ENCODE peak calls at places on chromosomes 12 and 14, in nine cellular contexts. Q is HS-5; R is stimulated activated CD8-positive, alpha-beta memory T cell treated with anti-CD3 and anti-CD28 coated beads, Interleukin-2, amount 100 ng/mL, for 1 hour; J is substantia nigra; Z is LNCaP clone FGC; N is stomach; X is stimulated activated CD4-positive, alpha-beta T cell treated with anti-CD3 and anti-CD28 coated beads, Interleukin-2, amount 100 ng/mL, for 48 hours; C is HT-29; Y is MM.1S. K is an unnamed sample.

GRCh38 chr14:76752744-76753143 is 8.5 kb upstream of the VASH1 start:
- DNase-seq in Q (no peak), R (no peak), J (no peak), Z (no peak), N (no peak), X (no peak), C (no peak), Y (no peak), K (no peak)

GRCh38 chr12:43858991-43859390 is 23.1 kb downstream of the TMEM117 start:
- DNase-seq in Q (no peak), R (no peak), J (no peak), Z (no peak), N (no peak), X (no peak), C (no peak), Y (no peak), K (no peak)

GRCh38 chr12:11486623-11487444 is 91.5 kb upstream of the PRB2 start:
- DNase-seq in Q (peak), R (peak), J (no peak), Z (peak), N (peak), X (peak), C (peak), Y (peak), K (no peak)

GRCh38 chr14:49972840-49973239 is 80.0 kb downstream of the ARF6 start:
- DNase-seq in Q (peak), R (no peak), J (no peak), Z (no peak), N (peak), X (no peak), C (peak), Y (peak), K (no peak)

GRCh38 chr12:86727151-86727550 is 471.0 kb upstream of the MGAT4C start:
- DNase-seq in Q (no peak), R (no peak), J (no peak), Z (peak), N (no peak), X (no peak), C (peak), Y (no peak), K (no peak)

GRCh38 chr14:75280831-75281690 is 2.4 kb downstream of the FOS start:
- DNase-seq in Q (no peak), R (no peak), J (no peak), Z (no peak), N (no peak), X (no peak), C (no peak), Y (no peak), K (peak)

GRCh38 chr14:34049769-34050168 is 98.9 kb upstream of the EGLN3 start:
- DNase-seq in Q (no peak), R (no peak), J (no peak), Z (no peak), N (no peak), X (no peak), C (no peak), Y (no peak), K (no peak)

GRCh38 chr12:68406134-68406576 is 74.0 kb upstream of the MDM1 start:
- DNase-seq in Q (no peak), R (no peak), J (no peak), Z (peak), N (peak), X (no peak), C (peak), Y (no peak), K (peak)

GRCh38 chr12:72499244-72499643 is 227.1 kb downstream of the TRHDE start:
- DNase-seq in Q (peak), R (no peak), J (no peak), Z (no peak), N (no peak), X (no peak), C (no peak), Y (no peak), K (no peak)

GRCh38 chr14:100589071-100589759 is 2.0 kb upstream of the BEGAIN start:
- DNase-seq in Q (no peak), R (no peak), J (no peak), Z (no peak), N (no peak), X (no peak), C (no peak), Y (no peak), K (no peak)

GRCh38 chr12:71840226-71840847 is 778 bp downstream of the TBC1D15 start:
- DNase-seq in Q (peak), R (no peak), J (no peak), Z (no peak), N (no peak), X (no peak), C (peak), Y (no peak), K (no peak)

GRCh38 chr12:29521951-29522350 is 24.5 kb upstream of the OVCH1 start:
- DNase-seq in Q (peak), R (no peak), J (no peak), Z (no peak), N (no peak), X (no peak), C (no peak), Y (no peak), K (no peak)

GRCh38 chr12:4296749-4297148 is 23.2 kb downstream of the CCND2 start:
- DNase-seq in Q (no peak), R (no peak), J (no peak), Z (no peak), N (no peak), X (no peak), C (no peak), Y (no peak), K (no peak)

GRCh38 chr14:32576088-32576795 is 247.1 kb downstream of the AKAP6 start:
- DNase-seq in Q (no peak), R (no peak), J (no peak), Z (peak), N (peak), X (peak), C (peak), Y (peak), K (no peak)

GRCh38 chr14:60195179-60195810 is 30.1 kb upstream of the DHRS7 start:
- DNase-seq in Q (no peak), R (no peak), J (no peak), Z (no peak), N (no peak), X (no peak), C (no peak), Y (no peak), K (no peak)

GRCh38 chr12:127389923-127390322 is 877.0 kb upstream of the TMEM132C start:
- DNase-seq in Q (peak), R (no peak), J (no peak), Z (peak), N (no peak), X (no peak), C (peak), Y (peak), K (no peak)

GRCh38 chr12:93245543-93245942 is 132.2 kb upstream of the NUDT4 start:
- DNase-seq in Q (no peak), R (no peak), J (no peak), Z (no peak), N (no peak), X (peak), C (no peak), Y (peak), K (no peak)

GRCh38 chr14:76287063-76287462 is 88.9 kb upstream of the ESRRB start:
- DNase-seq in Q (no peak), R (no peak), J (no peak), Z (no peak), N (no peak), X (no peak), C (no peak), Y (no peak), K (no peak)

GRCh38 chr12:122752464-122753212 is at the start of gene DENR:
- DNase-seq in Q (peak), R (peak), J (peak), Z (peak), N (peak), X (peak), C (peak), Y (peak), K (peak)

GRCh38 chr14:74620497-74620921 is 8.5 kb upstream of the LTBP2 start:
- DNase-seq in Q (peak), R (peak), J (no peak), Z (no peak), N (no peak), X (no peak), C (peak), Y (no peak), K (no peak)

GRCh38 chr12:50212071-50212467 is 44.9 kb upstream of the CERS5 start:
- DNase-seq in Q (no peak), R (no peak), J (no peak), Z (no peak), N (no peak), X (no peak), C (no peak), Y (no peak), K (no peak)

GRCh38 chr14:102530828-102531478 is 21.4 kb upstream of the ANKRD9 start:
- DNase-seq in Q (no peak), R (no peak), J (no peak), Z (no peak), N (no peak), X (no peak), C (no peak), Y (no peak), K (no peak)

GRCh38 chr14:67883717-67884116 is 64.1 kb downstream of the RAD51B start:
- DNase-seq in Q (no peak), R (no peak), J (no peak), Z (no peak), N (no peak), X (no peak), C (peak), Y (peak), K (no peak)

GRCh38 chr12:4809013-4809448 is 88.8 kb downstream of the GALNT8 start:
- DNase-seq in Q (no peak), R (no peak), J (no peak), Z (no peak), N (no peak), X (no peak), C (no peak), Y (no peak), K (no peak)

GRCh38 chr12:131928080-131928764 is 854 bp upstream of the PUS1 start:
- DNase-seq in Q (no peak), R (no peak), J (no peak), Z (no peak), N (no peak), X (no peak), C (no peak), Y (no peak), K (no peak)

GRCh38 chr14:102323102-102323501 is 3.6 kb downstream of the ZNF839 start:
- DNase-seq in Q (peak), R (no peak), J (peak), Z (peak), N (peak), X (no peak), C (peak), Y (peak), K (no peak)

GRCh38 chr14:95885866-95886265 is 9.2 kb downstream of the TUNAR start:
- DNase-seq in Q (no peak), R (no peak), J (no peak), Z (peak), N (peak), X (no peak), C (no peak), Y (no peak), K (no peak)

GRCh38 chr14:23248601-23249000 is 10.9 kb downstream of the RNF212B start:
- DNase-seq in Q (no peak), R (no peak), J (no peak), Z (no peak), N (no peak), X (no peak), C (no peak), Y (no peak), K (no peak)

GRCh38 chr14:72948481-72949138 is 22.3 kb downstream of the DCAF4 start:
- DNase-seq in Q (no peak), R (peak), J (no peak), Z (no peak), N (peak), X (peak), C (peak), Y (peak), K (no peak)

GRCh38 chr12:45281994-45282393 is 66.1 kb downstream of the ANO6 start:
- DNase-seq in Q (no peak), R (no peak), J (no peak), Z (no peak), N (no peak), X (no peak), C (no peak), Y (no peak), K (no peak)

GRCh38 chr14:60328588-60328987 is 79.6 kb downstream of the PPM1A start:
- DNase-seq in Q (no peak), R (no peak), J (no peak), Z (no peak), N (no peak), X (no peak), C (no peak), Y (no peak), K (no peak)

GRCh38 chr14:50778757-50779483 is 52.0 kb downstream of the NIN start:
- DNase-seq in Q (no peak), R (no peak), J (no peak), Z (no peak), N (no peak), X (no peak), C (no peak), Y (no peak), K (no peak)

GRCh38 chr14:80764496-80764895 is 177.0 kb downstream of the CEP128 start:
- DNase-seq in Q (no peak), R (no peak), J (no peak), Z (no peak), N (no peak), X (no peak), C (no peak), Y (no peak), K (no peak)

GRCh38 chr14:92317511-92317910 is 5.5 kb upstream of the SLC24A4 start:
- DNase-seq in Q (peak), R (no peak), J (no peak), Z (no peak), N (no peak), X (no peak), C (no peak), Y (no peak), K (no peak)

GRCh38 chr12:48107252-48107613 is 1.4 kb upstream of the SENP1 start:
- DNase-seq in Q (no peak), R (no peak), J (no peak), Z (no peak), N (no peak), X (no peak), C (no peak), Y (no peak), K (no peak)

K was measured in mesenteric fat pad.